ENCODE peak calls at places on chromosomes 11 and 22, in six cellular contexts. F is iPS DF 6.9; Q is activated CD8-positive, alpha-beta memory T cell treated with anti-CD3 and anti-CD28 coated beads, Interleukin-2, amount 10 ng/mL, durations not matched to agents 7 days and 5 days; B is effector CD4-positive, alpha-beta T cell; E is ureter; T is neural crest cell. K is an unnamed sample.

GRCh38 chr11:8787372-8787771 is 104.8 kb downstream of the RPL27A start:
- DNase-seq in T (no peak), B (no peak), Q (no peak), E (no peak), F (no peak), K (no peak)

GRCh38 chr22:49934144-49934890 is 15.9 kb downstream of the CRELD2 start:
- DNase-seq in T (no peak), E (no peak), B (peak), F (no peak), Q (no peak), K (peak)

GRCh38 chr11:101003468-101003867 is 126.1 kb downstream of the PGR start:
- DNase-seq in E (no peak), T (no peak), Q (no peak), F (no peak), B (no peak), K (no peak)

GRCh38 chr11:47426062-47426956 is at the start of gene PSMC3:
- DNase-seq in Q (peak), F (peak), B (peak), T (peak), E (peak), K (peak)

GRCh38 chr11:60915250-60915914 is 1.4 kb downstream of the TMEM109 start:
- DNase-seq in B (peak), F (no peak), Q (peak), E (peak), T (no peak), K (peak)

GRCh38 chr22:39528080-39528661 is 4.4 kb downstream of the RPS19BP1 start:
- DNase-seq in B (no peak), Q (no peak), T (peak), F (no peak), E (no peak), K (no peak)

GRCh38 chr22:36237462-36238347 is 1.6 kb downstream of the APOL2 start:
- DNase-seq in E (peak), F (no peak), B (no peak), Q (peak), T (no peak), K (no peak)

GRCh38 chr11:697028-697491 is 1.4 kb downstream of the TMEM80 start:
- DNase-seq in F (no peak), Q (no peak), T (no peak), E (no peak), B (no peak), K (no peak)

GRCh38 chr11:102940714-102941588 is 14.6 kb downstream of the MMP13 start:
- DNase-seq in E (peak), F (peak), B (no peak), Q (peak), T (peak), K (no peak)